ENCODE peak calls at places on chromosome 22, in five cellular contexts. K is stomach, X is small intestine, W is gastrocnemius medialis, Q is GM23248. E is an unnamed sample.

GRCh38 chr22:20946080-20946986 is 20.7 kb upstream of the AIFM3 start:
- DNase-seq in W (no peak), X (no peak), Q (peak; percentile 60), K (no peak), E (no peak)

GRCh38 chr22:50089231-50090140 is at the start of gene MOV10L1:
- DNase-seq in X (no peak), Q (peak; percentile 30), W (no peak), K (no peak), E (no peak)

GRCh38 chr22:30265851-30266444 is 703 bp downstream of the OSM start:
- DNase-seq in X (peak; percentile 42), Q (peak; percentile 46), K (peak; percentile 68), W (no peak), E (peak; percentile 79)

GRCh38 chr22:46483353-46483752 is 54.1 kb downstream of the CELSR1 start:
- DNase-seq in K (no peak), Q (no peak), W (no peak), X (no peak), E (no peak)

GRCh38 chr22:30267382-30268302 is 991 bp upstream of the OSM start:
- DNase-seq in X (no peak), K (no peak), W (no peak), Q (no peak), E (no peak)

GRCh38 chr22:19714320-19715252 is at the start of gene SEPTIN5:
- DNase-seq in W (no peak), Q (peak; percentile 50), K (no peak), X (no peak), E (peak; percentile 22)

GRCh38 chr22:37163618-37164534 is 14.2 kb upstream of the IL2RB start:
- DNase-seq in Q (no peak), W (no peak), K (no peak), X (no peak), E (no peak)

GRCh38 chr22:20456064-20456721 is 18.6 kb upstream of the SCARF2 start:
- DNase-seq in X (peak; percentile 63), K (peak; percentile 78), W (peak; percentile 37), Q (peak; percentile 93), E (peak; percentile 75)

GRCh38 chr22:49923445-49923844 is 5.0 kb downstream of the CRELD2 start:
- DNase-seq in X (no peak), Q (no peak), W (no peak), K (no peak), E (no peak)

GRCh38 chr22:30027791-30028190 is 52.5 kb upstream of the HORMAD2 start:
- DNase-seq in K (peak; percentile 40), W (no peak), Q (no peak), X (peak; percentile 62), E (no peak)

GRCh38 chr22:31818481-31819392 is 64.9 kb downstream of the DEPDC5 start:
- DNase-seq in Q (peak; percentile 67), K (no peak), X (no peak), W (no peak), E (no peak)

GRCh38 chr22:50129121-50129734 is 39.4 kb downstream of the MOV10L1 start:
- DNase-seq in Q (no peak), X (no peak), W (no peak), K (no peak), E (no peak)

GRCh38 chr22:17845340-17845739 is 71.1 kb upstream of the BID start:
- DNase-seq in K (no peak), W (no peak), X (no peak), Q (no peak), E (no peak)

GRCh38 chr22:31342389-31343125 is 3.6 kb downstream of the PATZ1 start:
- DNase-seq in X (no peak), Q (no peak), K (no peak), W (no peak), E (no peak)

GRCh38 chr22:49150801-49151221 is 676.9 kb downstream of the BRD1 start:
- DNase-seq in W (no peak), K (peak; percentile 24), X (no peak), Q (no peak), E (no peak)

GRCh38 chr22:43487311-43488030 is 75.7 kb downstream of the MPPED1 start:
- DNase-seq in Q (no peak), W (no peak), K (no peak), X (no peak), E (no peak)

GRCh38 chr22:50112151-50113118 is 22.6 kb downstream of the MOV10L1 start:
- DNase-seq in X (no peak), W (no peak), Q (peak; percentile 53), K (no peak), E (no peak)

GRCh38 chr22:44037519-44038370 is 13.6 kb downstream of the PARVB start:
- DNase-seq in X (no peak), W (peak; percentile 85), K (no peak), Q (peak; percentile 98), E (peak; percentile 78)

GRCh38 chr22:44595841-44596341 is 97.9 kb upstream of the RTL6 start:
- DNase-seq in X (no peak), K (no peak), W (no peak), Q (no peak), E (no peak)

GRCh38 chr22:30221121-30221992 is 25.2 kb downstream of the LIF start:
- DNase-seq in W (no peak), Q (no peak), K (no peak), X (peak; percentile 56), E (no peak)

GRCh38 chr22:31093956-31094622 is 13.0 kb downstream of the SMTN start:
- DNase-seq in W (peak; percentile 78), K (peak; percentile 51), Q (no peak), X (no peak), E (peak; percentile 81)

GRCh38 chr22:20054034-20054427 is 26.0 kb upstream of the DGCR8 start:
- DNase-seq in X (no peak), K (no peak), Q (no peak), W (no peak), E (no peak)

GRCh38 chr22:32389685-32390084 is 22.4 kb downstream of the RTCB start:
- DNase-seq in K (no peak), X (no peak), Q (peak; percentile 45), W (no peak), E (no peak)

GRCh38 chr22:23522642-23523251 is 57.3 kb downstream of the IGLL1 start:
- DNase-seq in Q (peak; percentile 67), X (no peak), W (no peak), K (no peak), E (peak; percentile 38)

GRCh38 chr22:20211997-20212753 is 55.9 kb downstream of the RTN4R start:
- DNase-seq in W (no peak), Q (no peak), K (peak; percentile 89), X (peak; percentile 88), E (peak; percentile 65)

GRCh38 chr22:28802595-28803087 is 2.3 kb upstream of the XBP1 start:
- DNase-seq in W (no peak), X (peak; percentile 56), Q (peak; percentile 29), K (no peak), E (no peak)

GRCh38 chr22:19795617-19796008 is 35.0 kb downstream of the TBX1 start:
- DNase-seq in W (no peak), X (no peak), K (no peak), Q (peak; percentile 79), E (peak; percentile 44)

GRCh38 chr22:29202231-29203192 is 3.2 kb upstream of the EMID1 start:
- DNase-seq in W (no peak), X (peak; percentile 32), Q (no peak), K (peak; percentile 43), E (peak; percentile 56)

GRCh38 chr22:42432818-42433217 is 615 bp upstream of the NFAM1 start:
- DNase-seq in Q (no peak), X (no peak), W (no peak), K (no peak), E (no peak)

GRCh38 chr22:50191041-50191740 is 5.5 kb downstream of the TRABD start:
- DNase-seq in X (peak; percentile 58), K (peak; percentile 61), W (no peak), Q (no peak), E (no peak)

GRCh38 chr22:48888466-48889208 is 939.0 kb downstream of the BRD1 start:
- DNase-seq in Q (no peak), X (no peak), W (no peak), K (no peak), E (peak; percentile 32)

GRCh38 chr22:19287889-19288288 is 3.6 kb downstream of the CLTCL1 start:
- DNase-seq in Q (peak; percentile 91), W (peak; percentile 56), K (no peak), X (no peak), E (no peak)

GRCh38 chr22:38427465-38427864 is 27.5 kb downstream of the KCNJ4 start:
- DNase-seq in X (no peak), Q (no peak), K (no peak), W (no peak), E (no peak)
- H3K27ac ChIP-seq in X (no peak overlapping the region), Q (no peak overlapping the region), K (no peak overlapping the region), W (no peak overlapping the region), E (no peak overlapping the region)

GRCh38 chr22:41245917-41246499 is 5.3 kb upstream of the CHADL start:
- DNase-seq in Q (no peak), K (no peak), W (no peak), X (no peak), E (no peak)
- H3K27ac ChIP-seq in Q (no peak overlapping the region), K (no peak overlapping the region), W (no peak overlapping the region), X (no peak overlapping the region), E (no peak overlapping the region)

DNA sequence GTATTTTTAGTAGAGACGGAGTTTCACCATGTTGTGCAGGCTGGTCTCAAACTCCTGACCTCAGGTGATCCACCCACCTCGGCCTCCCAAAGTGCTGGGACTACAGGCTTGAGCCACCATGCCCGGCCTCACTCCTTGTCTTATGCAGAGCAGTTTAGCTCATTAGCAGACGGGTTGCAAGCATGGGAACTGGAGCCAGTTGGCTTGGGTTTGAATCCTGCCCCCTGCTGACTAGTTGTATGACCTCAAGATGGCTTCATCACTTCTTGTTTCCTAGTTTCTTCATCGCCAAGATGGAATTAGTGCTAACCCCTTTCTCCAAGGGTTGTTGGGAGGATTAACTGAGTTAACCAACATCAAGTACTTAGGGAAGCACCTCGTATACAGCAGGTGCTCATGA is 23.4 kb upstream of the RASD2 start:
- DNase-seq in X (no peak), K (no peak), W (no peak), Q (no peak), E (no peak)
- H3K27ac ChIP-seq in X (no peak overlapping the region), K (no peak overlapping the region), W (no peak overlapping the region), Q (no peak overlapping the region), E (no peak overlapping the region)

GRCh38 chr22:35219012-35219411 is 38.3 kb upstream of the HMGXB4 start:
- DNase-seq in K (no peak), Q (peak; percentile 75), W (no peak), X (no peak), E (no peak)
- H3K27ac ChIP-seq in K (no peak overlapping the region), Q (no peak overlapping the region), W (no peak overlapping the region), X (no peak overlapping the region), E (no peak overlapping the region)

E was measured in psoas muscle.